ENCODE peak calls at places on chromosomes 1 and 21, in eight cellular contexts. S, Q, V, C, Y, X, O and D are unnamed samples.

GRCh38 chr1:60133848-60134247 is 60.3 kb upstream of the C1orf87 start:
- DNase-seq in Q (no peak), C (no peak), O (no peak), S (peak; percentile 90), Y (peak; percentile 5), X (no peak), V (peak; percentile 76), D (peak; percentile 54)

GRCh38 chr1:93615201-93616150 is 66.2 kb downstream of the BCAR3 start:
- DNase-seq in O (no peak), X (no peak), S (peak; percentile 94), Q (no peak), C (peak; percentile 62), Y (peak; percentile 77), V (peak; percentile 48), D (peak; percentile 86)

GRCh38 chr1:61743716-61744620 is 1.7 kb downstream of the PATJ start:
- DNase-seq in C (no peak), V (no peak), Q (no peak), S (peak; percentile 41), X (no peak), Y (no peak), O (no peak), D (peak; percentile 34)

GRCh38 chr1:160837558-160838205 is 25.0 kb downstream of the CD244 start:
- DNase-seq in S (peak; percentile 6), O (peak; percentile 69), C (peak; percentile 32), X (peak; percentile 40), Y (peak; percentile 7), Q (peak; percentile 67), V (no peak), D (no peak)

GRCh38 chr1:89610457-89610991 is 22.4 kb upstream of the LRRC8C start:
- DNase-seq in S (no peak), X (no peak), V (no peak), O (no peak), Q (peak; percentile 40), C (no peak), Y (no peak), D (no peak)

GRCh38 chr1:214234635-214235025 is 46.3 kb upstream of the SMYD2 start:
- DNase-seq in C (no peak), O (no peak), S (no peak), X (no peak), Y (no peak), V (peak; percentile 18), Q (no peak), D (peak; percentile 7)

GRCh38 chr1:161834967-161835366 is 68.8 kb downstream of the ATF6 start:
- DNase-seq in Y (no peak), X (no peak), Q (no peak), V (no peak), C (no peak), O (no peak), S (peak; percentile 13), D (peak; percentile 19)

GRCh38 chr1:23366598-23366997 is 3.0 kb downstream of the ZNF436 start:
- DNase-seq in O (no peak), Q (no peak), X (no peak), C (no peak), V (no peak), S (no peak), Y (no peak), D (no peak)

GRCh38 chr1:1899266-1899966 is 8.5 kb upstream of the GNB1 start:
- DNase-seq in V (no peak), X (no peak), S (no peak), C (no peak), Q (no peak), O (no peak), Y (no peak), D (no peak)

GRCh38 chr1:246095441-246095840 is 411.6 kb downstream of the SMYD3 start:
- DNase-seq in Q (no peak), V (no peak), C (no peak), X (no peak), Y (no peak), S (no peak), O (no peak), D (no peak)

GRCh38 chr1:9728451-9729295 is 77.1 kb downstream of the PIK3CD start:
- DNase-seq in S (no peak), V (no peak), O (no peak), C (no peak), X (no peak), Q (peak; percentile 25), Y (no peak), D (no peak)

GRCh38 chr1:181073638-181074037 is 14.9 kb upstream of the IER5 start:
- DNase-seq in Y (peak; percentile 45), O (no peak), S (peak; percentile 93), X (no peak), Q (no peak), V (peak; percentile 83), C (no peak), D (no peak)

GRCh38 chr1:203492486-203493130 is 1.3 kb upstream of the OPTC start:
- DNase-seq in V (no peak), Y (no peak), Q (no peak), O (no peak), C (no peak), S (no peak), X (no peak), D (no peak)

GRCh38 chr1:9825101-9826074 is 1.6 kb upstream of the CLSTN1 start:
- DNase-seq in Q (peak; percentile 35), Y (peak; percentile 63), C (peak; percentile 64), S (peak; percentile 67), X (no peak), O (peak; percentile 65), V (peak; percentile 46), D (peak; percentile 65)

GRCh38 chr1:45116340-45116739 is 90.1 kb downstream of the ZSWIM5 start:
- DNase-seq in V (no peak), S (no peak), Y (no peak), C (no peak), X (no peak), Q (no peak), O (no peak), D (no peak)

GRCh38 chr1:167617100-167617949 is 12.7 kb upstream of the RCSD1 start:
- DNase-seq in O (peak; percentile 58), X (no peak), S (peak; percentile 50), C (no peak), V (peak; percentile 8), Q (no peak), Y (peak; percentile 34), D (peak; percentile 15)

GRCh38 chr1:210294991-210295773 is 33.5 kb upstream of the HHAT start:
- DNase-seq in V (no peak), S (peak; percentile 42), Y (peak; percentile 92), O (peak; percentile 76), Q (no peak), X (peak; percentile 60), C (no peak), D (peak; percentile 81)

GRCh38 chr1:86517336-86517735 is 29.5 kb upstream of the CLCA4 start:
- DNase-seq in Y (no peak), C (no peak), V (no peak), Q (no peak), S (no peak), O (no peak), X (no peak), D (no peak)

GRCh38 chr1:39960461-39960958 is 5.6 kb downstream of the MFSD2A start:
- DNase-seq in Y (no peak), X (no peak), O (peak; percentile 82), Q (no peak), S (no peak), C (peak; percentile 83), V (no peak), D (no peak)

DNA sequence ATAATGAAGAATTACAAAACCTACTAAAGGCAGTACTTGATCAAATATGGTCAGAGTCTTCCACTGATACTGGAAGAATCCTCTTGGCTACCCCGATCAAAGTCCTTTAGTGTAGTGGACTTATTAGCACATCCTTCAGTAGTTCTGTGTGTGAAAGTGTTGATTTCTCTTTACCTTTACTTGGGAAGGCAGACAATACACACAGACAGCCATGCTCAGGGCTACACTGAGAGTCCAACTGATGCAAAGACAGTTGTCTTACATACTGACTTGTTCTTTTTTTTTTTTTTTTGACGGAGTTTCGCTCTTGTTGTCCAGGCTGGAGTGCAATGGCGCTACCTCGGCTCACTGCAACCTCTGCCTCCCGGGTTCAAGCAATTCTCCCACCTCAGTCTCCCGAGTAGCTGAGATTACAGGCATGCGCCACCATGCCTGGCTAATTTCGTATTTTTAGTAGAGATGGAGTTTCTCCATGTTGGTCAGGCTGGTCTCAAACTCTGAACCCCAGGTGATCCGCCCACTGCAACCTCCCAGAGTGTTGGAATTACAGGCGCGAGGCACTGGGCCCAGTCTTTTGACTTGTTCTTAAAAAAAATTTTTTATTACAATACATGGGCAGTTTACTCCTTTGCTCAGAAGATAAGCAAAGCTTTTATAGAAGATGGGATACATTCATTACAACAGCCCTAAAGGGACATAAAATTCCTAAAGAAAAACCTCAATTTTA is 3.5 kb upstream of the PTTG1IP start:
- DNase-seq in X (no peak), Q (no peak), Y (no peak), O (no peak), S (no peak), V (no peak), C (peak; percentile 4), D (no peak)
- H3K4me1 ChIP-seq in X (peaks cover 42% of the 10 kb centered on the region), Q (peaks cover 31% of the 10 kb centered on the region), Y (peaks cover 18% of the 10 kb centered on the region), O (no peaks in the 10 kb centered on the region), S (peaks cover 36% of the 10 kb centered on the region), V (peaks cover 3% of the 10 kb centered on the region), C (no peaks in the 10 kb centered on the region), D (peaks cover 30% of the 10 kb centered on the region)

GRCh38 chr1:47895436-47895835 is 101.7 kb downstream of the TRABD2B start:
- DNase-seq in S (no peak), C (no peak), O (no peak), X (no peak), Q (no peak), Y (no peak), V (no peak), D (no peak)
- H3K27me3 ChIP-seq in S (no peaks in the 10 kb centered on the region), C (no peaks in the 10 kb centered on the region), O (no peaks in the 10 kb centered on the region), X (no peaks in the 10 kb centered on the region), Q (no peaks in the 10 kb centered on the region), Y (no peaks in the 10 kb centered on the region), V (no peaks in the 10 kb centered on the region), D (no peaks in the 10 kb centered on the region)

GRCh38 chr1:30755746-30756145 is 1.8 kb downstream of the LAPTM5 start:
- DNase-seq in V (no peak), S (no peak), Q (no peak), X (no peak), Y (no peak), O (no peak), C (no peak), D (no peak)

GRCh38 chr1:30753660-30754123 is 3.9 kb downstream of the LAPTM5 start:
- DNase-seq in X (no peak), V (no peak), Y (no peak), C (no peak), Q (no peak), S (no peak), O (no peak), D (no peak)

GRCh38 chr1:30756206-30756544 is 1.4 kb downstream of the LAPTM5 start:
- DNase-seq in O (no peak), Y (no peak), X (no peak), V (no peak), S (no peak), C (no peak), Q (no peak), D (no peak)

GRCh38 chr1:30755334-30755733 is 2.2 kb downstream of the LAPTM5 start:
- DNase-seq in O (no peak), Y (no peak), C (no peak), S (no peak), X (no peak), V (no peak), Q (no peak), D (no peak)

GRCh38 chr1:30754684-30755171 is 2.8 kb downstream of the LAPTM5 start:
- DNase-seq in Q (no peak), V (no peak), S (no peak), X (no peak), Y (no peak), O (no peak), C (no peak), D (no peak)
- H3K4me1 ChIP-seq in Q (peaks cover 99% of the 10 kb centered on the region), V (peaks cover 12% of the 10 kb centered on the region), S (peaks cover 20% of the 10 kb centered on the region), X (peaks cover 26% of the 10 kb centered on the region), Y (peaks cover 25% of the 10 kb centered on the region), O (no peaks in the 10 kb centered on the region), C (no peaks in the 10 kb centered on the region), D (peaks cover 19% of the 10 kb centered on the region)

GRCh38 chr21:42350271-42350885 is 416 bp downstream of the TFF2 start:
- DNase-seq in O (no peak), V (no peak), Y (no peak), C (no peak), X (no peak), Q (no peak), S (no peak), D (no peak)
- H3K27me3 ChIP-seq in O (no peaks in the 10 kb centered on the region), V (no peaks in the 10 kb centered on the region), Y (peaks cover 12% of the 10 kb centered on the region), C (no peaks in the 10 kb centered on the region), X (peaks cover 25% of the 10 kb centered on the region), Q (no peaks in the 10 kb centered on the region), S (no peaks in the 10 kb centered on the region), D (peaks cover 29% of the 10 kb centered on the region)